ENCODE peak calls at places on chromosome 5, in eight cellular contexts. One of them, this sample, is unnamed.

GRCh38 chr5:68587181-68587580 is 371.6 kb downstream of the PIK3R1 start:
- DNase-seq in IMR-90: peak
- DNase-seq in K562: no peak
- DNase-seq in suprapubic skin: no peak
- DNase-seq in esophagus squamous epithelium: no peak
- DNase-seq in transverse colon: no peak
- DNase-seq in sigmoid colon: no peak
- DNase-seq in breast epithelium: no peak
- DNase-seq in this sample: no peak

GRCh38 chr5:106121972-106122605 is 1548.6 kb downstream of the EFNA5 start:
- DNase-seq in suprapubic skin: no peak
- DNase-seq in esophagus squamous epithelium: no peak
- DNase-seq in K562: peak
- DNase-seq in transverse colon: peak
- DNase-seq in IMR-90: peak
- DNase-seq in sigmoid colon: no peak
- DNase-seq in breast epithelium: peak
- DNase-seq in this sample: peak

GRCh38 chr5:151612689-151613427 is 21.7 kb upstream of the FAT2 start:
- DNase-seq in sigmoid colon: no peak
- DNase-seq in esophagus squamous epithelium: no peak
- DNase-seq in K562: no peak
- DNase-seq in IMR-90: peak
- DNase-seq in suprapubic skin: no peak
- DNase-seq in breast epithelium: no peak
- DNase-seq in transverse colon: no peak
- DNase-seq in this sample: no peak

GRCh38 chr5:53291528-53291927 is 182.0 kb upstream of the MOCS2 start:
- DNase-seq in transverse colon: no peak
- DNase-seq in sigmoid colon: no peak
- DNase-seq in esophagus squamous epithelium: no peak
- DNase-seq in IMR-90: peak
- DNase-seq in K562: no peak
- DNase-seq in suprapubic skin: no peak
- DNase-seq in breast epithelium: no peak
- DNase-seq in this sample: peak

GRCh38 chr5:33091571-33092363 is 349.0 kb upstream of the TARS1 start:
- DNase-seq in K562: no peak
- DNase-seq in sigmoid colon: no peak
- DNase-seq in IMR-90: peak
- DNase-seq in transverse colon: no peak
- DNase-seq in suprapubic skin: no peak
- DNase-seq in breast epithelium: no peak
- DNase-seq in esophagus squamous epithelium: no peak
- DNase-seq in this sample: no peak

GRCh38 chr5:138661991-138662434 is 86.8 kb upstream of the HSPA9 start:
- DNase-seq in IMR-90: no peak
- DNase-seq in breast epithelium: peak
- DNase-seq in esophagus squamous epithelium: no peak
- DNase-seq in sigmoid colon: no peak
- DNase-seq in suprapubic skin: peak
- DNase-seq in K562: no peak
- DNase-seq in transverse colon: no peak
- DNase-seq in this sample: no peak

GRCh38 chr5:6279607-6280006 is 98.7 kb downstream of the MED10 start:
- DNase-seq in K562: no peak
- DNase-seq in breast epithelium: no peak
- DNase-seq in transverse colon: no peak
- DNase-seq in IMR-90: no peak
- DNase-seq in esophagus squamous epithelium: no peak
- DNase-seq in sigmoid colon: no peak
- DNase-seq in suprapubic skin: no peak
- DNase-seq in this sample: no peak

GRCh38 chr5:161851691-161852299 is 3.9 kb downstream of the GABRA1 start:
- DNase-seq in IMR-90: no peak
- DNase-seq in transverse colon: no peak
- DNase-seq in K562: no peak
- DNase-seq in suprapubic skin: no peak
- DNase-seq in breast epithelium: no peak
- DNase-seq in sigmoid colon: no peak
- DNase-seq in esophagus squamous epithelium: no peak
- DNase-seq in this sample: peak

GRCh38 chr5:37121027-37121426 is 128.1 kb downstream of the CPLANE1 start:
- DNase-seq in sigmoid colon: no peak
- DNase-seq in esophagus squamous epithelium: no peak
- DNase-seq in transverse colon: no peak
- DNase-seq in IMR-90: no peak
- DNase-seq in breast epithelium: no peak
- DNase-seq in suprapubic skin: no peak
- DNase-seq in K562: no peak
- DNase-seq in this sample: peak

GRCh38 chr5:79297661-79298060 is 61.7 kb downstream of the JMY start:
- DNase-seq in transverse colon: no peak
- DNase-seq in sigmoid colon: no peak
- DNase-seq in suprapubic skin: no peak
- DNase-seq in IMR-90: peak
- DNase-seq in K562: no peak
- DNase-seq in breast epithelium: no peak
- DNase-seq in esophagus squamous epithelium: no peak
- DNase-seq in this sample: no peak

GRCh38 chr5:151196556-151197290 is 27.2 kb downstream of the CCDC69 start:
- DNase-seq in sigmoid colon: peak
- DNase-seq in suprapubic skin: peak
- DNase-seq in K562: no peak
- DNase-seq in esophagus squamous epithelium: no peak
- DNase-seq in breast epithelium: no peak
- DNase-seq in IMR-90: no peak
- DNase-seq in transverse colon: no peak
- DNase-seq in this sample: no peak

GRCh38 chr5:61159070-61159469 is 3.2 kb downstream of the SMIM15 start:
- DNase-seq in transverse colon: no peak
- DNase-seq in suprapubic skin: no peak
- DNase-seq in esophagus squamous epithelium: no peak
- DNase-seq in breast epithelium: no peak
- DNase-seq in sigmoid colon: no peak
- DNase-seq in K562: no peak
- DNase-seq in IMR-90: no peak
- DNase-seq in this sample: no peak

GRCh38 chr5:93107828-93108520 is 473.0 kb downstream of the NR2F1-AS1 start:
- DNase-seq in IMR-90: no peak
- DNase-seq in transverse colon: no peak
- DNase-seq in breast epithelium: no peak
- DNase-seq in esophagus squamous epithelium: no peak
- DNase-seq in sigmoid colon: no peak
- DNase-seq in K562: no peak
- DNase-seq in suprapubic skin: no peak
- DNase-seq in this sample: no peak

GRCh38 chr5:129204525-129204924 is 110.0 kb downstream of the ISOC1 start:
- DNase-seq in IMR-90: no peak
- DNase-seq in K562: no peak
- DNase-seq in transverse colon: no peak
- DNase-seq in esophagus squamous epithelium: no peak
- DNase-seq in suprapubic skin: no peak
- DNase-seq in breast epithelium: no peak
- DNase-seq in sigmoid colon: no peak
- DNase-seq in this sample: no peak

GRCh38 chr5:5330723-5331530 is 91.5 kb upstream of the ICE1 start:
- DNase-seq in K562: no peak
- DNase-seq in sigmoid colon: no peak
- DNase-seq in esophagus squamous epithelium: no peak
- DNase-seq in breast epithelium: no peak
- DNase-seq in IMR-90: no peak
- DNase-seq in transverse colon: no peak
- DNase-seq in suprapubic skin: no peak
- DNase-seq in this sample: no peak

GRCh38 chr5:165232187-165232586 is 1726.8 kb downstream of the MAT2B start:
- DNase-seq in esophagus squamous epithelium: no peak
- DNase-seq in K562: no peak
- DNase-seq in breast epithelium: no peak
- DNase-seq in IMR-90: no peak
- DNase-seq in transverse colon: no peak
- DNase-seq in suprapubic skin: no peak
- DNase-seq in sigmoid colon: no peak
- DNase-seq in this sample: no peak

GRCh38 chr5:179344301-179345178 is 721 bp downstream of the ADAMTS2 start:
- DNase-seq in breast epithelium: no peak
- DNase-seq in IMR-90: peak
- DNase-seq in suprapubic skin: no peak
- DNase-seq in sigmoid colon: no peak
- DNase-seq in K562: peak
- DNase-seq in transverse colon: no peak
- DNase-seq in esophagus squamous epithelium: no peak
- DNase-seq in this sample: peak

GRCh38 chr5:23473915-23474679 is 33.3 kb upstream of the PRDM9 start:
- DNase-seq in esophagus squamous epithelium: no peak
- DNase-seq in breast epithelium: no peak
- DNase-seq in IMR-90: no peak
- DNase-seq in suprapubic skin: no peak
- DNase-seq in sigmoid colon: no peak
- DNase-seq in transverse colon: no peak
- DNase-seq in K562: no peak
- DNase-seq in this sample: no peak

GRCh38 chr5:62017092-62017491 is 288.9 kb upstream of the KIF2A start:
- DNase-seq in suprapubic skin: no peak
- DNase-seq in IMR-90: no peak
- DNase-seq in breast epithelium: no peak
- DNase-seq in K562: no peak
- DNase-seq in esophagus squamous epithelium: no peak
- DNase-seq in transverse colon: no peak
- DNase-seq in sigmoid colon: no peak
- DNase-seq in this sample: no peak

GRCh38 chr5:140674211-140674610 is 835 bp upstream of the DND1 start:
- DNase-seq in breast epithelium: no peak
- DNase-seq in esophagus squamous epithelium: no peak
- DNase-seq in K562: no peak
- DNase-seq in IMR-90: no peak
- DNase-seq in transverse colon: no peak
- DNase-seq in suprapubic skin: no peak
- DNase-seq in sigmoid colon: no peak
- DNase-seq in this sample: no peak

GRCh38 chr5:140674629-140675028 is 1.3 kb upstream of the DND1 start:
- DNase-seq in esophagus squamous epithelium: no peak
- DNase-seq in breast epithelium: no peak
- DNase-seq in sigmoid colon: no peak
- DNase-seq in suprapubic skin: no peak
- DNase-seq in IMR-90: no peak
- DNase-seq in K562: no peak
- DNase-seq in transverse colon: no peak
- DNase-seq in this sample: no peak

GRCh38 chr5:140671472-140672210 is 1.7 kb downstream of the DND1 start:
- DNase-seq in IMR-90: no peak
- DNase-seq in esophagus squamous epithelium: no peak
- DNase-seq in sigmoid colon: no peak
- DNase-seq in transverse colon: peak
- DNase-seq in suprapubic skin: no peak
- DNase-seq in K562: no peak
- DNase-seq in breast epithelium: no peak
- DNase-seq in this sample: no peak

GRCh38 chr5:140673187-140673976 is at the start of gene DND1:
- DNase-seq in K562: peak
- DNase-seq in breast epithelium: no peak
- DNase-seq in IMR-90: no peak
- DNase-seq in sigmoid colon: no peak
- DNase-seq in suprapubic skin: no peak
- DNase-seq in transverse colon: no peak
- DNase-seq in esophagus squamous epithelium: no peak
- DNase-seq in this sample: peak

GRCh38 chr5:140672455-140673186 is 755 bp downstream of the DND1 start:
- DNase-seq in transverse colon: no peak
- DNase-seq in IMR-90: no peak
- DNase-seq in breast epithelium: no peak
- DNase-seq in esophagus squamous epithelium: no peak
- DNase-seq in K562: no peak
- DNase-seq in sigmoid colon: no peak
- DNase-seq in suprapubic skin: no peak
- DNase-seq in this sample: peak
- TF ChIP-seq POLR2A in transverse colon: no peak
- TF ChIP-seq POLR2A in IMR-90: no peak
- TF ChIP-seq POLR2A in breast epithelium: no peak
- TF ChIP-seq POLR2A in esophagus squamous epithelium: no peak
- TF ChIP-seq POLR2A in K562: no peak
- TF ChIP-seq POLR2A in sigmoid colon: no peak
- TF ChIP-seq POLR2A in suprapubic skin: no peak
- TF ChIP-seq POLR2A in this sample: no peak

GRCh38 chr5:141338538-141339306 is at the start of gene PCDHGA2:
- DNase-seq in transverse colon: no peak
- DNase-seq in suprapubic skin: no peak
- DNase-seq in sigmoid colon: no peak
- DNase-seq in IMR-90: peak
- DNase-seq in K562: peak
- DNase-seq in breast epithelium: no peak
- DNase-seq in esophagus squamous epithelium: no peak
- DNase-seq in this sample: no peak

GRCh38 chr5:141345327-141345726 is 1.7 kb downstream of the PCDHGA3 start:
- DNase-seq in esophagus squamous epithelium: no peak
- DNase-seq in K562: no peak
- DNase-seq in suprapubic skin: no peak
- DNase-seq in IMR-90: no peak
- DNase-seq in sigmoid colon: no peak
- DNase-seq in transverse colon: no peak
- DNase-seq in breast epithelium: no peak
- DNase-seq in this sample: no peak

GRCh38 chr5:141343953-141344463 is 379 bp downstream of the PCDHGA3 start:
- DNase-seq in esophagus squamous epithelium: no peak
- DNase-seq in K562: no peak
- DNase-seq in suprapubic skin: no peak
- DNase-seq in IMR-90: no peak
- DNase-seq in sigmoid colon: no peak
- DNase-seq in breast epithelium: no peak
- DNase-seq in transverse colon: no peak
- DNase-seq in this sample: no peak

GRCh38 chr5:141342773-141343172 is 856 bp upstream of the PCDHGA3 start:
- DNase-seq in breast epithelium: no peak
- DNase-seq in sigmoid colon: no peak
- DNase-seq in K562: no peak
- DNase-seq in transverse colon: no peak
- DNase-seq in suprapubic skin: no peak
- DNase-seq in esophagus squamous epithelium: no peak
- DNase-seq in IMR-90: no peak
- DNase-seq in this sample: no peak

GRCh38 chr5:141343242-141343952 is at the start of gene PCDHGA3:
- DNase-seq in IMR-90: peak
- DNase-seq in suprapubic skin: no peak
- DNase-seq in esophagus squamous epithelium: no peak
- DNase-seq in transverse colon: no peak
- DNase-seq in K562: peak
- DNase-seq in breast epithelium: no peak
- DNase-seq in sigmoid colon: no peak
- DNase-seq in this sample: peak
- TF ChIP-seq CTCF in IMR-90: peak
- TF ChIP-seq CTCF in suprapubic skin: no peak
- TF ChIP-seq CTCF in esophagus squamous epithelium: no peak
- TF ChIP-seq CTCF in transverse colon: no peak
- TF ChIP-seq CTCF in K562: peak
- TF ChIP-seq CTCF in breast epithelium: no peak
- TF ChIP-seq CTCF in sigmoid colon: no peak
- TF ChIP-seq CTCF in this sample: peak

GRCh38 chr5:180350296-180350695 is 2.8 kb downstream of the GFPT2 start:
- DNase-seq in IMR-90: no peak
- DNase-seq in esophagus squamous epithelium: no peak
- DNase-seq in suprapubic skin: no peak
- DNase-seq in transverse colon: no peak
- DNase-seq in breast epithelium: no peak
- DNase-seq in K562: no peak
- DNase-seq in sigmoid colon: no peak
- DNase-seq in this sample: no peak
- H3K4me3 ChIP-seq in IMR-90: no peak
- H3K4me3 ChIP-seq in esophagus squamous epithelium: no peak
- H3K4me3 ChIP-seq in suprapubic skin: no peak
- H3K4me3 ChIP-seq in transverse colon: no peak
- H3K4me3 ChIP-seq in breast epithelium: peak
- H3K4me3 ChIP-seq in K562: no peak
- H3K4me3 ChIP-seq in sigmoid colon: no peak
- H3K4me3 ChIP-seq in this sample: no peak

GRCh38 chr5:177502886-177503285 is 5.5 kb upstream of the PDLIM7 start:
- DNase-seq in breast epithelium: no peak
- DNase-seq in esophagus squamous epithelium: no peak
- DNase-seq in sigmoid colon: no peak
- DNase-seq in transverse colon: no peak
- DNase-seq in K562: no peak
- DNase-seq in suprapubic skin: no peak
- DNase-seq in IMR-90: no peak
- DNase-seq in this sample: no peak
- TF ChIP-seq POLR2A in breast epithelium: no peak
- TF ChIP-seq POLR2A in esophagus squamous epithelium: no peak
- TF ChIP-seq POLR2A in sigmoid colon: no peak
- TF ChIP-seq POLR2A in transverse colon: no peak
- TF ChIP-seq POLR2A in K562: no peak
- TF ChIP-seq POLR2A in suprapubic skin: no peak
- TF ChIP-seq POLR2A in IMR-90: no peak
- TF ChIP-seq POLR2A in this sample: no peak